ENCODE peak calls at places on chromosomes 7 and 10, in six cellular contexts. R is body of pancreas, H is GM12891, W is HCT116, X is ovary, T is upper lobe of left lung. Y is an unnamed sample.
A peak's percentile ranks its signal among the peaks of the same experiment; 100 is the strongest.

GRCh38 chr7:19290936-19291335 is 145.7 kb upstream of the FERD3L start:
- DNase-seq in R (no peak), T (no peak), H (no peak), X (no peak), W (no peak), Y (no peak)

GRCh38 chr7:80350430-80350829 is 161.4 kb downstream of the GNAT3 start:
- DNase-seq in T (no peak), W (no peak), X (no peak), R (no peak), H (no peak), Y (no peak)

GRCh38 chr7:96303686-96304443 is 18.0 kb downstream of the SLC25A13 start:
- DNase-seq in X (no peak), T (no peak), R (no peak), H (no peak), W (no peak), Y (no peak)

GRCh38 chr7:5827755-5828154 is 46.3 kb upstream of the RNF216 start:
- DNase-seq in R (peak; percentile 20), H (no peak), X (no peak), T (peak; percentile 25), W (peak; percentile 16), Y (peak; percentile 38)

GRCh38 chr10:14798631-14799030 is 23.9 kb upstream of the FAM107B start:
- DNase-seq in H (no peak), R (no peak), T (no peak), X (no peak), W (no peak), Y (no peak)

GRCh38 chr10:91295346-91295745 is 74.9 kb downstream of the PCGF5 start:
- DNase-seq in R (no peak), W (no peak), H (no peak), T (no peak), X (no peak), Y (no peak)

GRCh38 chr10:48316236-48316635 is 9.8 kb downstream of the MAPK8 start:
- DNase-seq in W (no peak), X (no peak), R (no peak), H (no peak), T (no peak), Y (no peak)

GRCh38 chr10:132941640-132942051 is 724 bp downstream of the CFAP46 start:
- DNase-seq in X (no peak), W (no peak), R (no peak), H (no peak), T (no peak), Y (no peak)

GRCh38 chr7:28037220-28038010 is 143.2 kb downstream of the JAZF1 start:
- DNase-seq in H (no peak), R (no peak), T (no peak), W (peak; percentile 97), X (no peak), Y (peak; percentile 89)

GRCh38 chr10:127851661-127852205 is 41.0 kb downstream of the CLRN3 start:
- DNase-seq in W (no peak), H (no peak), R (no peak), T (no peak), X (no peak), Y (no peak)

GRCh38 chr7:30877993-30878392 is 33.7 kb upstream of the AQP1 start:
- DNase-seq in T (no peak), H (no peak), X (no peak), W (no peak), R (peak; percentile 49), Y (no peak)

GRCh38 chr7:41224063-41224763 is 478.7 kb downstream of the INHBA start:
- DNase-seq in H (no peak), W (peak; percentile 51), T (no peak), X (no peak), R (no peak), Y (no peak)

GRCh38 chr7:3544202-3544601 is 243.2 kb downstream of the SDK1 start:
- DNase-seq in W (no peak), X (no peak), R (no peak), T (no peak), H (no peak), Y (no peak)

GRCh38 chr7:491958-492713 is 27.5 kb downstream of the PDGFA start:
- DNase-seq in X (no peak), T (no peak), W (no peak), R (no peak), H (no peak), Y (no peak)

GRCh38 chr10:71963351-71963755 is 842 bp upstream of the CHST3 start:
- DNase-seq in W (no peak), X (peak; percentile 67), R (no peak), H (no peak), T (peak; percentile 23), Y (no peak)

GRCh38 chr10:71963756-71964668 is at the start of gene CHST3:
- DNase-seq in T (peak; percentile 19), W (no peak), H (peak; percentile 48), X (peak; percentile 91), R (peak; percentile 37), Y (no peak)

GRCh38 chr10:71966046-71967004 is 2.1 kb downstream of the CHST3 start:
- DNase-seq in T (peak; percentile 14), R (no peak), H (no peak), W (no peak), X (peak; percentile 34), Y (no peak)

GRCh38 chr10:71964669-71965515 is 697 bp downstream of the CHST3 start:
- DNase-seq in H (no peak), W (no peak), T (peak; percentile 28), X (peak; percentile 75), R (no peak), Y (no peak)

DNA sequence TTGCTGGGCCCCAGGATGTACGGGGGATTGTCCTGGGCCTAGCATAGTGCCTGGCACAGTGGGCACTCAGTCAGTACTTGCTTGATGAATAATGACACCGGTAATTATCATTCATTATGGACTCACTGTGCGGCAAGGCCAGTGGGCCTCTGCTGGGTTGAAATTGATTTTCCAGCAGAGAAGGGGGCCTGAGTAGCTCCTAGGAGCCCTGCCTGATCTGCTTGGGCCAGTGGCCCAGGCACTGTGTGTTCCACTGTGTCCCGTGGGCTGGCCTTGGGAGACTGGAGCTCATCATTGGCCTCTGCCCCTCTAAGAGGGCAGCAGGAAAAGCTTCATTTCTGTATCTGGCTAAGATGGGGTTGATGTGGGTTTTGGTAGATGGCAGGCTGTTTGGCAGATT is 1.4 kb downstream of the CHST3 start:
- DNase-seq in W (no peak), T (peak; percentile 14), R (no peak), H (no peak), X (peak; percentile 63), Y (no peak)
- TF ChIP-seq POLR2A in W (no peak), T (no peak), R (no peak), H (no peak), X (no peak), Y (no peak)

GRCh38 chr7:23294549-23295400 is 4.4 kb upstream of the MALSU1 start:
- DNase-seq in X (no peak), H (no peak), T (no peak), R (no peak), W (no peak), Y (no peak)

GRCh38 chr7:23295401-23295697 is 3.8 kb upstream of the MALSU1 start:
- DNase-seq in H (no peak), W (no peak), T (no peak), X (no peak), R (no peak), Y (no peak)

GRCh38 chr7:23299770-23300300 is 696 bp downstream of the MALSU1 start:
- DNase-seq in H (no peak), T (no peak), X (no peak), W (no peak), R (no peak), Y (no peak)

GRCh38 chr7:23298141-23298851 is 843 bp upstream of the MALSU1 start:
- DNase-seq in W (no peak), H (no peak), X (peak; percentile 47), R (peak; percentile 13), T (no peak), Y (no peak)

DNA sequence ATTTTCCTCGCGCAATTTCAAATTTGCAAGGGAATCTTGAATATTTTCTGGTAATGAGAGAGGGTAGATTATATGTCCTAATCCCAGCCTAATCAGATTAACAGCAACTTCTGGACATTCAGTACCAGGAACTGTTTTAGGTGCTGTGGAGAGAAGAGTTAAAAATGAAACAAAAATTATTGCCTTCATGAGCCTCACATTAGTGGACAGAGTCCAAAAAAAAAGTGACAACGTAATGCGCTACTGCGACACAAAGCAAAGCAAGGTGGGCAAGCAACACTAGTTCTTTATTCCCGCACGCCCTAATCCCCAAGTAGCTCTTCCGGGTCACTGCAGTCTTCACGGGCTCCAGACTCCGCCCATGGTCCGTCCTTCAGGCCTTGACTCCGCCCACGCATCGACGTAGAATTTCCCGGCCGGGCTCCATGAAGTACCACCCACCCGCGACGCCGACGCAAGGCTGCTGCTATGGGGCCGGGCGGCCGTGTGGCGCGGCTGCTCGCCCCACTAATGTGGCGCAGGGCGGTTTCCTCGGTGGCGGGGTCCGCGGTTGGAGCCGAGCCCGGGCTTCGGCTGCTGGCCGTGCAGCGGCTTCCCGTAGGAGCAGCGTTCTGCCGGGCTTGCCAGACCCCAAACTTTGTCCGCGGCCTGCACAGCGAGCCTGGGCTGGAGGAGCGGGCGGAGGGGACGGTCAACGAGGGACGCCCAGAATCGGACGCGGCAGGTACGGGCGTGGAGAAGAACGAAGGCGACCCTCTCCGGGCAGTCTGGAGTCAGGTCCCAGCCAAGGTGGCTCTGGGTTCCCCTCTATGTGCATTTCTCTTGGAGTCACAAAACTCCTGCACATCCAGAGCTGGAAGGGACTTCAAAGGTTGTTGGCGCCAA is at the start of gene MALSU1:
- DNase-seq in H (peak; percentile 90), R (peak; percentile 98), X (peak; percentile 98), T (peak; percentile 99), W (peak; percentile 95), Y (peak; percentile 99)
- TF ChIP-seq POLR2A in H (peak; percentile 92), R (peak; percentile 91), X (peak; percentile 96), T (peak; percentile 92), W (peak; percentile 94), Y (peak; percentile 92)

DNA sequence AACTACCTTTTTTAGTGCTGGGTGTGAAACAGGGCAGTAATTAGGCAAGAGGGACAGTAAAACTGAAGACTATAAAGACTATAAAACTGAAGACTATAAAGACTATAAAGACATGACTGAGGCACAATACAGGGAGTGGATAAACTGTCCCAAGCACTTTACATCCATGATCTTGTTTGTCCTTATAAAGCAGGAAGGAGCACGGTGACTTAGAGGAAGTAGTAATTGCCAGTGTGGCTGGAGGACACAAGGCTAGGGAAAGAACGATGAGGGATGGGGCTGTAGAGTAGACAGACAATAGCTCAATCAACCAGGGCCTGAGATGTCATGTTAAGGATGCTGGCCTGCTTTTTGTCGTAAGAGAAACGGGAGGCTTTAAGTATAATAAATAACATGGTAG is 26.0 kb downstream of the DNAJC12 start:
- DNase-seq in T (no peak), R (no peak), X (no peak), W (no peak), H (no peak), Y (no peak)
- TF ChIP-seq POLR2A in T (no peak), R (no peak), X (no peak), W (no peak), H (no peak), Y (no peak)

GRCh38 chr10:100986623-100986951 is 710 bp downstream of the MRPL43 start:
- DNase-seq in R (no peak), W (no peak), T (no peak), H (no peak), X (no peak), Y (no peak)

GRCh38 chr10:100985336-100985735 is 2.0 kb downstream of the MRPL43 start:
- DNase-seq in T (no peak), W (no peak), X (peak; percentile 13), H (no peak), R (no peak), Y (no peak)

GRCh38 chr10:100988166-100988565 is 823 bp downstream of the TWNK start:
- DNase-seq in H (no peak), R (no peak), T (no peak), W (no peak), X (no peak), Y (no peak)

GRCh38 chr10:100987685-100988049 is 324 bp downstream of the TWNK start:
- DNase-seq in T (no peak), H (no peak), X (no peak), R (no peak), W (no peak), Y (no peak)

GRCh38 chr10:100986952-100987684 is at the start of the genes MRPL43 and TWNK:
- DNase-seq in R (peak; percentile 85), T (peak; percentile 86), X (peak; percentile 90), H (peak; percentile 96), W (peak; percentile 68), Y (peak; percentile 90)
- TF ChIP-seq POLR2A in R (peak; percentile 71), T (peak; percentile 78), X (peak; percentile 56), H (peak; percentile 65), W (peak; percentile 85), Y (peak; percentile 73)